ENCODE peak calls at places on chromosomes 7 and 10, in four cellular contexts. W is nephron progenitor cell, P is coronary artery, T is heart left ventricle. K is an unnamed sample.

GRCh38 chr7:28068811-28069216 is 111.8 kb downstream of the JAZF1 start:
- DNase-seq in W (no peak), P (no peak), T (no peak), K (no peak)

GRCh38 chr10:47369251-47369894 is 14.7 kb downstream of the ZNF488 start:
- DNase-seq in T (peak), P (peak), W (no peak), K (no peak)

GRCh38 chr7:134724606-134725005 is 54.8 kb upstream of the CALD1 start:
- DNase-seq in T (no peak), W (no peak), P (no peak), K (no peak)

GRCh38 chr10:48520594-48520993 is 84.3 kb downstream of the ARHGAP22 start:
- DNase-seq in T (no peak), W (no peak), P (peak), K (no peak)

GRCh38 chr10:132517951-132518521 is 19.6 kb upstream of the INPP5A start:
- DNase-seq in P (peak), W (peak), T (peak), K (no peak)

GRCh38 chr10:121134711-121135110 is 283.5 kb downstream of the WDR11 start:
- DNase-seq in W (no peak), T (no peak), P (no peak), K (no peak)

GRCh38 chr10:112951349-112952281 is 1.6 kb downstream of the TCF7L2 start:
- DNase-seq in P (peak), W (peak), T (peak), K (peak)

GRCh38 chr10:3902809-3903410 is 117.9 kb upstream of the KLF6 start:
- DNase-seq in W (no peak), P (no peak), T (no peak), K (no peak)

GRCh38 chr10:12868229-12868628 is 133.3 kb downstream of the CCDC3 start:
- DNase-seq in P (no peak), W (no peak), T (no peak), K (no peak)

GRCh38 chr7:36021367-36021766 is 131.7 kb upstream of the EEPD1 start:
- DNase-seq in W (no peak), P (peak), T (no peak), K (no peak)
- TF ChIP-seq CTCF in W (no peak), P (no peak), T (peak), K (peak)

GRCh38 chr7:16693601-16694318 is 47.8 kb downstream of the BZW2 start:
- DNase-seq in T (no peak), P (no peak), W (no peak), K (no peak)

GRCh38 chr7:16684935-16685334 is 39.0 kb downstream of the BZW2 start:
- DNase-seq in P (no peak), T (no peak), W (no peak), K (no peak)

GRCh38 chr7:16688249-16688648 is 42.3 kb downstream of the BZW2 start:
- DNase-seq in W (no peak), P (no peak), T (no peak), K (no peak)
- TF ChIP-seq CTCF in W (no peak), P (no peak), T (no peak), K (no peak)

GRCh38 chr7:16918288-16918895 is 36.6 kb upstream of the AGR3 start:
- DNase-seq in P (no peak), T (no peak), W (peak), K (peak)
- TF ChIP-seq CTCF in P (peak), T (peak), W (peak), K (peak)

GRCh38 chr7:139492293-139492692 is 8.8 kb upstream of the KLRG2 start:
- DNase-seq in T (no peak), W (no peak), P (no peak), K (no peak)

GRCh38 chr7:139494835-139495568 is 11.5 kb upstream of the KLRG2 start:
- DNase-seq in P (no peak), W (no peak), T (no peak), K (no peak)

GRCh38 chr7:139488810-139489209 is 5.3 kb upstream of the KLRG2 start:
- DNase-seq in P (no peak), W (peak), T (no peak), K (no peak)

GRCh38 chr7:139487366-139488080 is 4.0 kb upstream of the KLRG2 start:
- DNase-seq in P (no peak), T (no peak), W (no peak), K (no peak)

GRCh38 chr7:139490130-139490529 is 6.7 kb upstream of the KLRG2 start:
- DNase-seq in T (no peak), W (no peak), P (no peak), K (no peak)
- TF ChIP-seq CTCF in T (no peak), W (no peak), P (no peak), K (no peak)

GRCh38 chr7:100572281-100572948 is 1.3 kb downstream of the SAP25 start:
- DNase-seq in T (peak), W (no peak), P (no peak), K (no peak)
- TF ChIP-seq CTCF in T (no peak), W (no peak), P (no peak), K (no peak)

GRCh38 chr10:68792115-68792514 is 35.2 kb upstream of the STOX1 start:
- DNase-seq in T (no peak), P (no peak), W (no peak), K (no peak)
- TF ChIP-seq CTCF in T (peak), P (no peak), W (no peak), K (peak)

GRCh38 chr7:74584160-74584954 is 73.2 kb upstream of the GTF2I start:
- DNase-seq in P (no peak), W (no peak), T (no peak), K (no peak)
- TF ChIP-seq CTCF in P (no peak), W (no peak), T (no peak), K (peak)

K was measured in neural crest cell.